ENCODE peak calls at places on chromosomes 6 and 20, in eight cellular contexts. W, J, X, K, U, I, C and G are unnamed samples.

GRCh38 chr20:14245368-14245970 is 91.9 kb downstream of the FLRT3 start:
- DNase-seq in W (no peak), J (no peak), X (no peak), K (peak), U (peak), I (peak), C (no peak), G (no peak)

GRCh38 chr20:9160760-9161159 is 91.9 kb downstream of the PLCB4 start:
- DNase-seq in W (no peak), J (no peak), X (no peak), K (peak), U (no peak), I (no peak), C (no peak), G (no peak)

GRCh38 chr20:60424267-60424904 is 466.2 kb downstream of the CDH26 start:
- DNase-seq in W (no peak), J (no peak), X (no peak), K (no peak), U (no peak), I (no peak), C (no peak), G (no peak)

GRCh38 chr6:170125447-170126300 is 165.2 kb downstream of the DLL1 start:
- DNase-seq in W (peak), J (no peak), X (no peak), K (no peak), U (no peak), I (no peak), C (no peak), G (no peak)

GRCh38 chr20:58867211-58867610 is 14.7 kb downstream of the GNAS start:
- DNase-seq in W (no peak), J (no peak), X (no peak), K (peak), U (peak), I (no peak), C (no peak), G (no peak)

GRCh38 chr6:1792989-1793388 is 183.3 kb downstream of the FOXC1 start:
- DNase-seq in W (no peak), J (no peak), X (peak), K (peak), U (no peak), I (no peak), C (no peak), G (no peak)

GRCh38 chr6:142784344-142784743 is 160.6 kb downstream of the HIVEP2 start:
- DNase-seq in W (no peak), J (no peak), X (no peak), K (no peak), U (no peak), I (no peak), C (no peak), G (no peak)

GRCh38 chr6:22350109-22350508 is 53.3 kb upstream of the PRL start:
- DNase-seq in W (no peak), J (no peak), X (no peak), K (no peak), U (no peak), I (no peak), C (no peak), G (no peak)

GRCh38 chr6:63465750-63466149 is 106.5 kb upstream of the LOC128125822 start:
- DNase-seq in W (no peak), J (no peak), X (no peak), K (no peak), U (no peak), I (no peak), C (no peak), G (no peak)

GRCh38 chr6:168619560-168620314 is 178.8 kb downstream of the SMOC2 start:
- DNase-seq in W (no peak), J (no peak), X (no peak), K (no peak), U (no peak), I (no peak), C (no peak), G (no peak)

GRCh38 chr6:89299451-89299850 is 15.6 kb downstream of the GABRR2 start:
- DNase-seq in W (no peak), J (no peak), X (no peak), K (peak), U (no peak), I (no peak), C (no peak), G (no peak)

GRCh38 chr20:56628873-56629463 is at the start of gene TFAP2C:
- DNase-seq in W (peak), J (peak), X (peak), K (peak), U (no peak), I (no peak), C (no peak), G (no peak)

GRCh38 chr20:35582741-35583404 is 32.8 kb upstream of the SPAG4 start:
- DNase-seq in W (no peak), J (no peak), X (no peak), K (no peak), U (no peak), I (no peak), C (no peak), G (no peak)

GRCh38 chr6:143806282-143807102 is 36.6 kb upstream of the LTV1 start:
- DNase-seq in W (no peak), J (no peak), X (no peak), K (peak), U (peak), I (peak), C (no peak), G (no peak)

GRCh38 chr6:165655191-165655590 is 7.8 kb downstream of the PDE10A start:
- DNase-seq in W (no peak), J (no peak), X (no peak), K (no peak), U (no peak), I (no peak), C (no peak), G (no peak)

GRCh38 chr6:36933102-36933501 is 21.4 kb upstream of the PI16 start:
- DNase-seq in W (no peak), J (peak), X (no peak), K (no peak), U (peak), I (no peak), C (no peak), G (no peak)

GRCh38 chr6:126180585-126180984 is 159.3 kb upstream of the CENPW start:
- DNase-seq in W (no peak), J (peak), X (no peak), K (peak), U (peak), I (peak), C (no peak), G (no peak)

GRCh38 chr6:36079596-36079995 is 50.7 kb upstream of the MAPK13 start:
- DNase-seq in W (no peak), J (no peak), X (no peak), K (no peak), U (peak), I (no peak), C (no peak), G (no peak)

GRCh38 chr6:89690944-89691324 is 52.4 kb upstream of the LYRM2 start:
- DNase-seq in W (no peak), J (no peak), X (peak), K (no peak), U (no peak), I (no peak), C (no peak), G (no peak)

GRCh38 chr6:134351615-134352474 is 33.9 kb upstream of the SGK1 start:
- DNase-seq in W (no peak), J (no peak), X (no peak), K (no peak), U (no peak), I (peak), C (no peak), G (no peak)